ENCODE peak calls at places on chromosomes 13 and 19, in four cellular contexts. Q is left colon, E is nucleus accumbens, S is left ventricle myocardium superior. D is an unnamed sample.

GRCh38 chr19:13023666-13024065 is 28.4 kb downstream of the NFIX start:
- DNase-seq in Q (no peak), E (no peak), S (no peak), D (peak; percentile 69)

GRCh38 chr13:95502216-95502615 is 50.3 kb upstream of the CLDN10 start:
- DNase-seq in S (no peak), Q (no peak), E (no peak), D (no peak)

GRCh38 chr19:1429750-1430149 is 8.4 kb upstream of the RPS15 start:
- DNase-seq in E (no peak), S (peak; percentile 78), Q (no peak), D (no peak)

GRCh38 chr13:51727634-51728274 is 76.2 kb downstream of the DHRS12 start:
- DNase-seq in Q (no peak), E (peak; percentile 40), S (no peak), D (no peak)

GRCh38 chr19:10812902-10813404 is 23.1 kb downstream of the TMED1 start:
- DNase-seq in S (no peak), E (no peak), Q (no peak), D (peak; percentile 38)

GRCh38 chr19:3365447-3366103 is 808 bp upstream of the NFIC start:
- DNase-seq in E (peak; percentile 51), S (peak; percentile 84), Q (peak; percentile 66), D (no peak)

GRCh38 chr19:6071103-6071485 is 39.2 kb downstream of the RFX2 start:
- DNase-seq in Q (peak; percentile 2), E (no peak), S (no peak), D (no peak)

GRCh38 chr13:26604784-26605183 is 47.3 kb downstream of the WASF3 start:
- DNase-seq in Q (no peak), S (peak; percentile 71), E (no peak), D (no peak)

GRCh38 chr13:99174533-99175100 is 26.0 kb upstream of the UBAC2 start:
- DNase-seq in S (no peak), Q (no peak), E (no peak), D (no peak)

GRCh38 chr19:35156673-35157014 is 2.1 kb downstream of the FXYD5 start:
- DNase-seq in S (no peak), Q (no peak), E (no peak), D (no peak)

GRCh38 chr19:46616631-46617322 is 8.1 kb downstream of the PTGIR start:
- DNase-seq in S (peak; percentile 84), E (peak; percentile 7), Q (peak; percentile 78), D (peak; percentile 64)

GRCh38 chr19:17109962-17110598 is 34.5 kb downstream of the MYO9B start:
- DNase-seq in Q (peak; percentile 62), S (peak; percentile 72), E (no peak), D (no peak)

GRCh38 chr13:109698779-109699178 is 87.6 kb downstream of the IRS2 start:
- DNase-seq in S (no peak), E (no peak), Q (no peak), D (peak; percentile 13)

GRCh38 chr13:48078251-48078656 is 16.6 kb downstream of the MED4 start:
- DNase-seq in Q (peak; percentile 4), S (no peak), E (no peak), D (peak; percentile 27)

GRCh38 chr19:1655131-1655981 is 2.9 kb upstream of the TCF3 start:
- DNase-seq in Q (no peak), S (no peak), E (no peak), D (no peak)

GRCh38 chr13:99439850-99440604 is 61.2 kb upstream of the TM9SF2 start:
- DNase-seq in S (no peak), E (no peak), Q (no peak), D (no peak)

GRCh38 chr13:40126301-40127085 is 471.0 kb downstream of the COG6 start:
- DNase-seq in S (no peak), Q (no peak), E (no peak), D (no peak)

GRCh38 chr13:21668665-21669599 is 1.9 kb upstream of the FGF9 start:
- DNase-seq in S (peak; percentile 39), Q (peak; percentile 38), E (no peak), D (no peak)

GRCh38 chr13:42814868-42815267 is 33.5 kb downstream of the FAM216B start:
- DNase-seq in S (no peak), E (no peak), Q (no peak), D (peak; percentile 67)

GRCh38 chr19:29485293-29485692 is 40.5 kb upstream of the VSTM2B start:
- DNase-seq in S (no peak), Q (no peak), E (no peak), D (no peak)

GRCh38 chr19:43467730-43468129 is 2.3 kb upstream of the LYPD3 start:
- DNase-seq in E (no peak), Q (no peak), S (no peak), D (peak; percentile 36)

GRCh38 chr19:41616785-41617621 is 9.9 kb downstream of the CEACAM4 start:
- DNase-seq in S (no peak), Q (peak; percentile 19), E (no peak), D (peak; percentile 34)

GRCh38 chr13:110394371-110394841 is 87.3 kb downstream of the COL4A2 start:
- DNase-seq in E (no peak), Q (no peak), S (no peak), D (no peak)

GRCh38 chr13:91690944-91691343 is 292.5 kb downstream of the GPC5 start:
- DNase-seq in Q (no peak), E (no peak), S (no peak), D (no peak)

GRCh38 chr13:29936051-29936813 is 85.8 kb upstream of the UBL3 start:
- DNase-seq in E (no peak), Q (no peak), S (no peak), D (no peak)

D was measured in RWPE1.